ENCODE peak calls at places on chromosomes 2 and 18, in six cellular contexts. Y is aorta, L is DND-41, O is H7, P is gastrocnemius medialis, Q is colonic mucosa. R is an unnamed sample.

GRCh38 chr2:12606472-12607000 is 110.2 kb upstream of the TRIB2 start:
- DNase-seq in P (no peak), Q (no peak), O (no peak), L (no peak), Y (no peak), R (no peak)

GRCh38 chr18:8081267-8081666 is 514.2 kb downstream of the PTPRM start:
- DNase-seq in O (no peak), Q (no peak), Y (no peak), L (no peak), P (no peak), R (no peak)

GRCh38 chr2:120779781-120780283 is 44.2 kb downstream of the GLI2 start:
- DNase-seq in P (no peak), Q (no peak), O (peak; percentile 70), Y (no peak), L (no peak), R (peak; percentile 8)

GRCh38 chr2:29074401-29074800 is at the start of gene PCARE:
- DNase-seq in Q (no peak), O (no peak), L (no peak), P (no peak), Y (no peak), R (no peak)

GRCh38 chr2:119659601-119660342 is 19.2 kb upstream of the TMEM177 start:
- DNase-seq in Y (no peak), O (no peak), P (no peak), L (peak; percentile 43), Q (peak; percentile 52), R (peak; percentile 18)

GRCh38 chr18:374735-375168 is 106.9 kb upstream of the THOC1 start:
- DNase-seq in O (no peak), P (peak; percentile 47), L (no peak), Y (no peak), Q (no peak), R (no peak)

GRCh38 chr2:43467889-43468288 is 127.9 kb downstream of the THADA start:
- DNase-seq in P (no peak), L (no peak), Q (no peak), O (no peak), Y (no peak), R (no peak)

GRCh38 chr18:12422936-12423335 is 15.2 kb downstream of the PRELID3A start:
- DNase-seq in P (no peak), O (peak; percentile 59), L (peak; percentile 8), Y (no peak), Q (no peak), R (no peak)

GRCh38 chr2:201701591-201701990 is 3.1 kb upstream of the MPP4 start:
- DNase-seq in O (no peak), Q (no peak), L (no peak), P (no peak), Y (no peak), R (no peak)

GRCh38 chr2:67616749-67617148 is 219.6 kb downstream of the ETAA1 start:
- DNase-seq in P (no peak), Q (no peak), O (no peak), L (no peak), Y (no peak), R (no peak)

GRCh38 chr2:159362816-159363251 is 76.3 kb upstream of the WDSUB1 start:
- DNase-seq in O (no peak), L (no peak), P (no peak), Y (no peak), Q (no peak), R (no peak)

GRCh38 chr2:8107162-8107561 is 574.7 kb upstream of the ID2 start:
- DNase-seq in Y (no peak), P (no peak), O (no peak), Q (no peak), L (no peak), R (no peak)

GRCh38 chr18:8525692-8526091 is 83.5 kb upstream of the RAB12 start:
- DNase-seq in Q (no peak), Y (no peak), L (no peak), O (peak; percentile 61), P (no peak), R (no peak)

GRCh38 chr2:189115126-189115525 is 64.4 kb downstream of the COL5A2 start:
- DNase-seq in Q (no peak), Y (no peak), O (no peak), L (no peak), P (no peak), R (peak; percentile 4)

GRCh38 chr2:74414913-74415761 is 6.3 kb downstream of the C2orf81 start:
- DNase-seq in L (no peak), O (peak; percentile 64), Y (peak; percentile 87), Q (peak; percentile 56), P (no peak), R (no peak)

GRCh38 chr2:14661163-14661562 is 28.6 kb downstream of the LRATD1 start:
- DNase-seq in Q (no peak), Y (no peak), L (no peak), O (peak; percentile 4), P (no peak), R (no peak)

GRCh38 chr2:67945976-67946375 is 116.8 kb downstream of the C1D start:
- DNase-seq in P (no peak), O (no peak), Q (no peak), L (no peak), Y (no peak), R (no peak)

GRCh38 chr2:216555274-216555673 is 56.6 kb downstream of the RPL37A start:
- DNase-seq in O (no peak), Y (peak; percentile 89), P (peak; percentile 11), Q (no peak), L (peak; percentile 68), R (peak; percentile 18)

GRCh38 chr2:74778381-74779371 is 55.3 kb upstream of the HK2 start:
- DNase-seq in Q (no peak), P (no peak), O (peak; percentile 79), Y (no peak), L (no peak), R (peak; percentile 70)

GRCh38 chr2:42829556-42830510 is 37.5 kb upstream of the HAAO start:
- DNase-seq in L (no peak), Q (no peak), P (no peak), Y (no peak), O (peak; percentile 35), R (no peak)

GRCh38 chr2:139791330-139791729 is 1011.1 kb upstream of the NXPH2 start:
- DNase-seq in Y (no peak), Q (no peak), O (no peak), L (no peak), P (no peak), R (no peak)

GRCh38 chr2:205324355-205324754 is 357.9 kb upstream of the NRP2 start:
- DNase-seq in Q (no peak), Y (no peak), O (no peak), P (no peak), L (no peak), R (no peak)

GRCh38 chr2:232203166-232203891 is 175.2 kb upstream of the ALPP start:
- DNase-seq in Q (no peak), P (no peak), Y (no peak), L (no peak), O (no peak), R (no peak)

GRCh38 chr18:44579028-44579692 is 101.5 kb upstream of the SETBP1 start:
- DNase-seq in Q (no peak), Y (no peak), O (peak; percentile 52), P (no peak), L (no peak), R (peak; percentile 34)

GRCh38 chr2:25743132-25743830 is 69.9 kb upstream of the DTNB start:
- DNase-seq in O (no peak), P (no peak), Q (no peak), Y (no peak), L (no peak), R (no peak)

GRCh38 chr18:55351220-55351619 is 236.8 kb downstream of the TCF4 start:
- DNase-seq in O (no peak), L (no peak), Y (no peak), P (no peak), Q (no peak), R (no peak)

GRCh38 chr18:3463052-3463451 is 13.1 kb downstream of the TGIF1 start:
- DNase-seq in O (no peak), Q (no peak), Y (no peak), L (no peak), P (no peak), R (no peak)

GRCh38 chr18:3360211-3360610 is 89.8 kb upstream of the TGIF1 start:
- DNase-seq in Q (no peak), Y (no peak), L (no peak), P (no peak), O (peak; percentile 83), R (no peak)

GRCh38 chr2:102558463-102558862 is 60.9 kb upstream of the SLC9A2 start:
- DNase-seq in O (no peak), Q (no peak), Y (no peak), L (no peak), P (no peak), R (no peak)

DNA sequence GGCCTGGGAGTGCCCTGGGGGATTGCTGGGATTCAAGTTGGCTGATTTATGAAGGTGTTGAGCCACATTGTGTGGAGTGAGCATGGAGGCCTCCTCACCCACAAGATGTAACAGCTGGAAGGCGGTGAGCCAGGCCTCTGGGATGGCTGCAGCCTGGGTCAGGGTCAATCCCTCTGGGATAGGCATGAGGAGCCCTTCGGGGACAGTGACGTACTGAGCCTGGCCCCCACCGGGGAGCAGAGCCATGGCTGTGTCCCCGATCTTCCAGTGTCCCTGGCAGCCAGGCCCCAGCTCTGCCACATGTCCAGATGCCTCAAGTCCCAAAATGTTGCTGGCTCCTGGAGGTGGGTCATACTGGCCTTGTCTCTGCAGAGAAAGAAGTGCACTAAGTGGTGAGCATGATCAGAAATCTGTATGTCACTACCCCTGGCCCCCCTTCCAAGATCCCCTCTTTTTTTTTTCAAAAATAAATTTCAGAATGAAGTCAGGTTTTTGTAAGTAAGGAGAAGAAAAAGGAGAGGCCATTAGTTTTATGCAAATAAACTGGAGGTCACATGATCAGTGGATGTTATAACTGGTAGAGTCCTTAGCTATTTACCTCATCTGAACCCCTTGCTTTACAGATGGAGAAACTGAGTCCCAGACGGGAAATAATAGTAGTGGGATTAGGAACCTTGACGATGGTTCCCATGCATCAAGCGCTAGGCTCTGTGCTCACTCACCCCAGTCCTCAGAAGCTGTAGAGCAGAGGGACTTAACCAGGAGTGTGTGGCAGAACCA is 1.7 kb downstream of the TP53I3 start:
- DNase-seq in Q (no peak), Y (no peak), L (no peak), O (no peak), P (no peak), R (no peak)
- H3K4me3 ChIP-seq in Q (peak overlapping the region; percentile 63), Y (no peak overlapping the region), L (no peak overlapping the region), O (peak overlapping the region; percentile 75), P (no peak overlapping the region), R (peak overlapping the region; percentile 75)

GRCh38 chr2:157172866-157173578 is 84.5 kb upstream of the GALNT5 start:
- DNase-seq in O (no peak), P (no peak), Y (no peak), L (peak; percentile 19), Q (no peak), R (no peak)
- H3K4me3 ChIP-seq in O (no peak overlapping the region), P (no peak overlapping the region), Y (no peak overlapping the region), L (no peak overlapping the region), Q (no peak overlapping the region), R (no peak overlapping the region)

GRCh38 chr2:62704654-62705006 is 883 bp upstream of the EHBP1 start:
- DNase-seq in L (no peak), O (no peak), P (no peak), Q (no peak), Y (no peak), R (no peak)
- H3K4me3 ChIP-seq in L (peak overlapping the region; percentile 74), O (peak overlapping the region; percentile 92), P (peak overlapping the region; percentile 61), Q (peak overlapping the region; percentile 78), Y (peak overlapping the region; percentile 62), R (peak overlapping the region; percentile 77)

DNA sequence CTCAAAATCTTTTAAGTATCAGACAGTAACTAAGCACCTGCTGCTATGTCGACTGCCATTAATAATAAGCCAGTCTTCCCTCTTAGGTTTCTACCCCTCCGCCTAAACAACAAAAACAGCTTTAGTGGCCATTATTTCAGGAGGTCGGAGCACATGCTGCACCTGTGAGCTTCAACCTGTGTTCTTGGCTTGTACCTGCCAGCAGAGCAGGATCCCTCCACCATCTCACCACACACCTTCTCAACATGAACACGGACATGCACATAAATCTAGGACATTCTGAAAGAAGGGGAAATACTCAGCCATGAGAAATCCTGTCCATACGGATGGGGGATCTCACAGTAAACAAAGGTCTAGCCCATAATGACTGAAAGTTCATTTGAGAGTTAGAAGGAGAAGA is 3.7 kb downstream of the CYB5A start:
- DNase-seq in P (no peak), Q (no peak), Y (no peak), O (no peak), L (no peak), R (no peak)
- H3K4me3 ChIP-seq in P (no peak overlapping the region), Q (no peak overlapping the region), Y (no peak overlapping the region), O (no peak overlapping the region), L (no peak overlapping the region), R (no peak overlapping the region)